ENCODE peak calls at places on chromosomes 1 and 21, in five cellular contexts. E is esophagus squamous epithelium, H is erythroblast, Q is ovary, F is transverse colon. M is an unnamed sample.
A peak's percentile ranks its signal among the peaks of the same experiment; 100 is the strongest.

GRCh38 chr1:1006305-1007159 is 6.6 kb upstream of the HES4 start:
- DNase-seq in E (no peak), F (peak; percentile 85), Q (peak; percentile 29), H (no peak), M (no peak)

GRCh38 chr1:85188530-85188929 is 12.3 kb downstream of the SYDE2 start:
- DNase-seq in H (no peak), Q (no peak), F (no peak), E (no peak), M (no peak)

GRCh38 chr1:66012076-66012769 is 219.5 kb downstream of the PDE4B start:
- DNase-seq in E (no peak), F (no peak), H (no peak), Q (no peak), M (no peak)

GRCh38 chr1:156797212-156797871 is 19.3 kb downstream of the SH2D2A start:
- DNase-seq in F (peak; percentile 50), E (no peak), H (peak; percentile 73), Q (no peak), M (no peak)

GRCh38 chr1:167529829-167530474 is 11.6 kb upstream of the CD247 start:
- DNase-seq in F (no peak), H (no peak), E (no peak), Q (no peak), M (no peak)

GRCh38 chr21:41121785-41122415 is 46.1 kb upstream of the BACE2 start:
- DNase-seq in Q (peak; percentile 64), F (peak; percentile 90), H (peak; percentile 60), E (peak; percentile 20), M (no peak)

GRCh38 chr1:179953974-179954493 is 576 bp upstream of the CEP350 start:
- DNase-seq in E (no peak), H (peak; percentile 82), Q (no peak), F (peak; percentile 38), M (no peak)

GRCh38 chr21:15534450-15534886 is 195.3 kb upstream of the USP25 start:
- DNase-seq in Q (no peak), F (no peak), E (no peak), H (no peak), M (no peak)

GRCh38 chr1:101236546-101237228 is at the start of gene S1PR1:
- DNase-seq in E (no peak), H (peak; percentile 25), F (peak; percentile 46), Q (peak; percentile 58), M (peak; percentile 29)

GRCh38 chr1:168824418-168824817 is 95.4 kb upstream of the DPT start:
- DNase-seq in E (no peak), H (no peak), F (no peak), Q (no peak), M (no peak)

GRCh38 chr1:87953732-87954344 is 625.2 kb downstream of the LMO4 start:
- DNase-seq in Q (peak; percentile 58), E (no peak), H (peak; percentile 59), F (peak; percentile 75), M (peak; percentile 1)

GRCh38 chr21:32056791-32057190 is 184.0 kb downstream of the HUNK start:
- DNase-seq in Q (no peak), E (no peak), F (no peak), H (no peak), M (no peak)

GRCh38 chr1:53073899-53074311 is 11.9 kb downstream of the PODN start:
- DNase-seq in E (no peak), F (peak; percentile 8), Q (peak; percentile 87), H (no peak), M (no peak)

GRCh38 chr1:27332536-27333281 is 9.1 kb upstream of the SYTL1 start:
- DNase-seq in E (no peak), H (no peak), Q (no peak), F (peak; percentile 39), M (peak; percentile 77)

GRCh38 chr1:116367256-116367949 is 5.6 kb upstream of the ATP1A1 start:
- DNase-seq in H (no peak), Q (no peak), F (no peak), E (no peak), M (no peak)

GRCh38 chr1:164771001-164771550 is 212.1 kb downstream of the PBX1 start:
- DNase-seq in H (no peak), Q (no peak), F (no peak), E (no peak), M (no peak)

GRCh38 chr21:33022828-33023573 is 2.7 kb upstream of the OLIG2 start:
- DNase-seq in F (no peak), E (no peak), H (no peak), Q (no peak), M (no peak)

GRCh38 chr21:42703173-42703908 is 49.9 kb downstream of the PDE9A start:
- DNase-seq in E (no peak), Q (no peak), F (no peak), H (no peak), M (no peak)

GRCh38 chr21:42570841-42571387 is 57.3 kb downstream of the SLC37A1 start:
- DNase-seq in H (no peak), Q (no peak), E (no peak), F (peak; percentile 8), M (no peak)

GRCh38 chr1:54153548-54154439 is 994 bp upstream of the CDCP2 start:
- DNase-seq in F (peak; percentile 55), Q (no peak), H (no peak), E (no peak), M (no peak)

GRCh38 chr1:168121314-168122029 is 15.3 kb downstream of the GPR161 start:
- DNase-seq in H (no peak), E (no peak), F (peak; percentile 41), Q (peak; percentile 92), M (no peak)

GRCh38 chr1:167136191-167136614 is 42.3 kb downstream of the STYXL2 start:
- DNase-seq in H (no peak), F (peak; percentile 39), Q (no peak), E (no peak), M (no peak)

GRCh38 chr1:226688852-226689251 is 50.2 kb downstream of the ITPKB start:
- DNase-seq in Q (no peak), F (no peak), E (no peak), H (no peak), M (no peak)

GRCh38 chr1:16625497-16626408 is 12.4 kb upstream of the NBPF1 start:
- DNase-seq in H (peak; percentile 43), Q (peak; percentile 33), F (peak; percentile 29), E (no peak), M (no peak)

DNA sequence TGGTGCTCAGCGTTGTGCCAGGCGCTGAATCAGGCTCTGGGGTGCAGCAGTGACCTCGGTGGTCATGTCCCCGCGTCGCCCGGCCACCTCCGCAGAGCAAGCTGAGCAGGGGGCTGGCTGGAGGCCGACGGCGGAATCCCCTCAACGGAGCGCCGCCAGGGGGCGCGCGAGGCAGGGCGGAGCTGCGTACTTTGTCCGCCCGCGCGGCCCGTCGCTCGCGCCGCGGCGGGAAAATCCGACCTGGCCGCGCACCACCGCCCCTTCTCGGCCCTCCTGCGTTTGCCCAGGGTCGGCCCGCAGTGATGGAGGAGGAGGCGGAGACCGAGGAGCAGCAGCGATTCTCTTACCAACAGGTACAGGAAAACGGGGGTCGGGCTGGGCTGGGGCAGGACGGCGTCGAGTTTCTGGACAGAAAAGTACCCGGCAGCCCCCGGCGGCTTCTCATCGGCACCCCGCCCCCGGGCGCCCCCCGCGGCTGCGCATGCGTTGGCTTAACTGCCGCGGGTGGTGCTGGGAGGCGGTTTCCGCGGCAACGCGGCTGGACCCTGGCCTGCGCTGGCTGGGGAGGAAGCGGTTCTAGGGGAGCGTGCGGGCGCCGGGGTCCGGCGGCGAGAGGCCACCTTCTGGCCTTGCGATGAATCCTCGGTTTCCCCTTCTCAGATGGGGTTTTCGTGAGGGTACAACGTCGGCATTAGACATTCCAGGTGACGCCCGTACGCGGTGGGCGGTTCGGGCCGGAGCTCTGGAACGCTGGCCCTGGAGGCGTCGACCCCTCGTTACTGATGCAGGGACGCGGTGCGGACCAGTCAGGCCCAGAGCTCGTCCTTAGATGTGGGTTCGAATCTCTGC is at the start of gene CENPS:
- DNase-seq in F (peak; percentile 95), E (no peak), Q (peak; percentile 94), H (peak; percentile 92), M (peak; percentile 97)
- TF ChIP-seq POLR2A in F (peak; percentile 37), E (peak; percentile 6), Q (no peak), H (peak; percentile 73), M (peak; percentile 67)

DNA sequence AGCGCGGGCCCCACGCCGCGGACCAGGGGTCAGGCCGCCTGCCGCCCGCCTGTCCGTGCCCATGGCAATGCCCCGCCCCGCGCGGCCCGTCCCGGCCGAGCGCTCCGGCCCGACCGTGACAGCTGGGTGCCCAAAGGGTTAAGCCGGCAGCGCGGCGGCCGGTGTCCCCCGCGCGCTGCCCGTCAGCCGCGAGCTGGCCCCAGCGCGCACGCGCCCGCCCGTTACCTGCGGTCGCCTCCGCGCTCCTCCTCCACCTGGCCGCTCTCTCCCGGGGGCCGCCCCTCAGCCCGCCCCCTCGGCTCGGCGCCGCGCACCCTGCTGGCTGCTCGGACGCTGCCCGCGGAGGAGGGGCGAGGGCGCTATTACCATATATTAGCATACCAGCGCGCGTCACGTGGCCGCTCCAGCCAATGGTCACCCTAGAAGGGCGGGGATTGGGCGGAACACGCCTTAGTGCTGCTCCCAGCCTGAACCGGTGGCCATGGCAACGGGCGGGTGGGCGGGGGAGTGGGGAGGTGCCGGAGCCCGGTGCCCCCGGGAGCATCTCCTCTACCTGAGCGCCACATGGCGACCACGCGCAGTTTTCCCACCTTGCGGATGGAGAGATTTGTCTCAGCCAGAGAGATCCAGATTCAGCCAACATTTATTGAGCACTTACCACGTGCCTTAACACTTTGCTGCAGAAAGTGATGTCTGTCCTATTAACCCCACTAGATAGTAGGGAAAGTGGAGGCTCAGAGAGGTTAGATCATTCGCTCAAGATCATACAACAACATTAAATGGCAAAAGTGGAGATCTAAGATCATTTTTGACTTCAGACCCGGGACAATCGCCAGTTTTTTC is at the start of gene PHC2:
- DNase-seq in F (peak; percentile 96), H (peak; percentile 83), E (peak; percentile 84), Q (peak; percentile 97), M (peak; percentile 88)
- TF ChIP-seq POLR2A in F (no peak), H (no peak), E (no peak), Q (peak; percentile 54), M (no peak)

DNA sequence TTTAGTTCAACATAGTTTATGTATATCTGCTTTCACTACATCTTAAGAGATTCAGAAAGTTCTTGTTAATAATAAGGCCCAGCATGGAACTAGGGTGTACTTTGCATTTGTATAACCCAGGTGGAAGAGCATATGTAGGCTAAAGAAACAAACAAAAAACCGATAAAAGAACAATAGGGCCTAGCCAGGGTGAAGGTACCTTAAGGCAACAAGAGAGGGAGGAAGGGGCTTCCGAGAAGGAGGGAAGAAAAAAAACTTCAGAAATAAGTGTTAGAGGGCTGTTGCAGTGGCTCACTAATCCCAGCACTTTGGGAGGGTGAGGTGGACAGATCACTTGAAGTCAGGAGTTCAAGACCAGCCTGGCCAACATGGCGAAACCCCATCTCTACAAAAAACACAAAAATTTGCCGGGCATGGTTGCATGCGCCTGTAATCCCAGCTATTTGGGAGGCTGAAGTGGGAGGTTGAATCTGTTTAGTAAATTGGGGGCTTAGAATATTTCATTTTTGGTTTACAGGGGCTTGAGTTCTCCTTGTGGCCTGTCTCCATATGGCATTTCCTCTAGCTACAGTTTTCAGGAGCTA is 4.7 kb upstream of the SPATA45 start:
- DNase-seq in Q (no peak), H (no peak), E (no peak), F (no peak), M (no peak)
- TF ChIP-seq POLR2A in Q (no peak), H (no peak), E (no peak), F (no peak), M (no peak)

GRCh38 chr1:26082020-26082350 is 14.6 kb upstream of the TRIM63 start:
- DNase-seq in Q (no peak), E (no peak), F (no peak), H (no peak), M (no peak)

GRCh38 chr1:26083246-26083645 is 15.8 kb upstream of the TRIM63 start:
- DNase-seq in F (no peak), E (no peak), H (no peak), Q (no peak), M (no peak)

GRCh38 chr1:26079178-26079563 is 11.7 kb upstream of the TRIM63 start:
- DNase-seq in E (no peak), F (no peak), Q (no peak), H (no peak), M (no peak)

GRCh38 chr1:26079960-26080814 is 12.8 kb upstream of the TRIM63 start:
- DNase-seq in F (no peak), Q (no peak), H (no peak), E (no peak), M (no peak)

GRCh38 chr1:26081267-26082019 is 14.0 kb upstream of the TRIM63 start:
- DNase-seq in Q (no peak), E (no peak), H (no peak), F (no peak), M (no peak)
- TF ChIP-seq POLR2A in Q (no peak), E (no peak), H (no peak), F (no peak), M (no peak)